ENCODE peak calls at places on chromosomes 4 and X, in four cellular contexts. One of them, this sample, is unnamed.

GRCh38 chrX:48475295-48475694 is 704 bp upstream of the FTSJ1 start:
- DNase-seq in K562: peak
- DNase-seq in HepG2: peak
- DNase-seq in GM12878: no peak
- DNase-seq in this sample: no peak

GRCh38 chrX:31483336-31483735 is 411.5 kb upstream of the FTHL17 start:
- DNase-seq in K562: no peak
- DNase-seq in HepG2: no peak
- DNase-seq in GM12878: no peak
- DNase-seq in this sample: no peak

GRCh38 chr4:188178276-188178675 is 39.0 kb downstream of the TRIML1 start:
- DNase-seq in K562: no peak
- DNase-seq in HepG2: no peak
- DNase-seq in GM12878: no peak
- DNase-seq in this sample: no peak

GRCh38 chr4:111323916-111324315 is 701.0 kb upstream of the PITX2 start:
- DNase-seq in K562: no peak
- DNase-seq in HepG2: no peak
- DNase-seq in GM12878: no peak
- DNase-seq in this sample: no peak

GRCh38 chrX:103063918-103064434 is at the start of gene BEX1:
- DNase-seq in K562: no peak
- DNase-seq in HepG2: peak
- DNase-seq in GM12878: no peak
- DNase-seq in this sample: no peak

GRCh38 chr4:77358315-77358928 is 201.4 kb downstream of the CCNG2 start:
- DNase-seq in K562: peak
- DNase-seq in HepG2: peak
- DNase-seq in GM12878: no peak
- DNase-seq in this sample: peak

GRCh38 chr4:112550728-112551127 is 34.7 kb upstream of the NEUROG2 start:
- DNase-seq in K562: no peak
- DNase-seq in HepG2: no peak
- DNase-seq in GM12878: no peak
- DNase-seq in this sample: no peak

GRCh38 chr4:96093057-96093456 is 253.2 kb downstream of the PDHA2 start:
- DNase-seq in K562: no peak
- DNase-seq in HepG2: no peak
- DNase-seq in GM12878: no peak
- DNase-seq in this sample: no peak

GRCh38 chrX:140756948-140757347 is 47.4 kb downstream of the LINC00632 start:
- DNase-seq in K562: no peak
- DNase-seq in HepG2: no peak
- DNase-seq in GM12878: no peak
- DNase-seq in this sample: no peak

GRCh38 chrX:71618303-71618721 is at the start of gene CXCR3:
- DNase-seq in K562: no peak
- DNase-seq in HepG2: no peak
- DNase-seq in GM12878: peak
- DNase-seq in this sample: no peak

GRCh38 chr4:156559346-156559745 is 412.3 kb downstream of the PDGFC start:
- DNase-seq in K562: no peak
- DNase-seq in HepG2: no peak
- DNase-seq in GM12878: no peak
- DNase-seq in this sample: no peak

GRCh38 chr4:168803727-168804126 is 206.3 kb downstream of the CBR4 start:
- DNase-seq in K562: no peak
- DNase-seq in HepG2: no peak
- DNase-seq in GM12878: no peak
- DNase-seq in this sample: no peak

GRCh38 chrX:30582664-30583063 is 5.1 kb upstream of the TASL start:
- DNase-seq in K562: no peak
- DNase-seq in HepG2: no peak
- DNase-seq in GM12878: no peak
- DNase-seq in this sample: no peak

GRCh38 chr4:151395873-151396272 is 13.1 kb upstream of the FHIP1A start:
- DNase-seq in K562: no peak
- DNase-seq in HepG2: no peak
- DNase-seq in GM12878: no peak
- DNase-seq in this sample: no peak

GRCh38 chrX:50691820-50692219 is 122.2 kb downstream of the SHROOM4 start:
- DNase-seq in K562: peak
- DNase-seq in HepG2: peak
- DNase-seq in GM12878: no peak
- DNase-seq in this sample: peak

GRCh38 chrX:118271770-118272169 is 74.1 kb upstream of the WDR44 start:
- DNase-seq in K562: peak
- DNase-seq in HepG2: no peak
- DNase-seq in GM12878: no peak
- DNase-seq in this sample: no peak

GRCh38 chr4:37305984-37306383 is 61.4 kb downstream of the NWD2 start:
- DNase-seq in K562: no peak
- DNase-seq in HepG2: no peak
- DNase-seq in GM12878: no peak
- DNase-seq in this sample: no peak

GRCh38 chrX:42098897-42099296 is 175.5 kb upstream of the CASK start:
- DNase-seq in K562: no peak
- DNase-seq in HepG2: no peak
- DNase-seq in GM12878: no peak
- DNase-seq in this sample: no peak

GRCh38 chr4:153639556-153640475 is 44.3 kb upstream of the TLR2 start:
- DNase-seq in K562: no peak
- DNase-seq in HepG2: peak
- DNase-seq in GM12878: no peak
- DNase-seq in this sample: no peak

GRCh38 chrX:25290132-25290531 is 274.4 kb upstream of the ARX start:
- DNase-seq in K562: no peak
- DNase-seq in HepG2: no peak
- DNase-seq in GM12878: no peak
- DNase-seq in this sample: no peak

GRCh38 chr4:125739760-125740159 is 425.0 kb downstream of the FAT4 start:
- DNase-seq in K562: no peak
- DNase-seq in HepG2: no peak
- DNase-seq in GM12878: no peak
- DNase-seq in this sample: no peak
- TF ChIP-seq TARDBP in K562: no peak
- TF ChIP-seq TARDBP in HepG2: no peak
- TF ChIP-seq TARDBP in GM12878: no peak
- TF ChIP-seq TARDBP in this sample: no peak

GRCh38 chr4:119748853-119749252 is 120.2 kb upstream of the PDE5A start:
- DNase-seq in K562: no peak
- DNase-seq in HepG2: no peak
- DNase-seq in GM12878: no peak
- DNase-seq in this sample: no peak

GRCh38 chr4:119752936-119753335 is 124.3 kb upstream of the PDE5A start:
- DNase-seq in K562: no peak
- DNase-seq in HepG2: no peak
- DNase-seq in GM12878: no peak
- DNase-seq in this sample: no peak

GRCh38 chr4:119746951-119747350 is 118.3 kb upstream of the PDE5A start:
- DNase-seq in K562: no peak
- DNase-seq in HepG2: no peak
- DNase-seq in GM12878: no peak
- DNase-seq in this sample: no peak

GRCh38 chr4:119750048-119750447 is 121.4 kb upstream of the PDE5A start:
- DNase-seq in K562: no peak
- DNase-seq in HepG2: no peak
- DNase-seq in GM12878: no peak
- DNase-seq in this sample: no peak

GRCh38 chr4:119750771-119751170 is 122.2 kb upstream of the PDE5A start:
- DNase-seq in K562: no peak
- DNase-seq in HepG2: no peak
- DNase-seq in GM12878: no peak
- DNase-seq in this sample: no peak
- TF ChIP-seq TARDBP in K562: no peak
- TF ChIP-seq TARDBP in HepG2: no peak
- TF ChIP-seq TARDBP in GM12878: no peak
- TF ChIP-seq TARDBP in this sample: no peak

DNA sequence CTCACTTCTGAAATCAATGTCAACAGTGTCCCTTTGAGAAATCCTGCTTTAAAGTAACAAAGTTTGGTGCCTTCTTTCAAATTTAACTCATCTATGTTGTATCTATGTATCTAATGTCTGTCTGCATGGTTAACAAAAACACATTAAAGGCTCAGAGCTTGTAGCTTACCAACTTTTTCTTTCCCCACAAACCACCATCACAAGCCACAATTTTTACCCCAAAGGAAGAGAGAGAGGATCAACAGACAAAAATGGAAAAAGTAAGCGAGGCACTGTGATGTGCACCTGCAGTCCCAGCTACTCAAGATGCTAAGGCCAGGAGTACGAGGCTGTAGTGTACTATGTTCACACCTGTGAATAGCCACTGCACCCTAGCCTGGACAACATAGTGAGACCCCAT is 17.2 kb downstream of the ATRX start:
- DNase-seq in K562: no peak
- DNase-seq in HepG2: no peak
- DNase-seq in GM12878: no peak
- DNase-seq in this sample: no peak
- TF ChIP-seq TARDBP in K562: no peak
- TF ChIP-seq TARDBP in HepG2: no peak
- TF ChIP-seq TARDBP in GM12878: no peak
- TF ChIP-seq TARDBP in this sample: no peak

GRCh38 chrX:108299101-108299591 is 139.1 kb downstream of the COL4A6 start:
- DNase-seq in K562: no peak
- DNase-seq in HepG2: peak
- DNase-seq in GM12878: peak
- DNase-seq in this sample: no peak
- TF ChIP-seq TARDBP in K562: no peak
- TF ChIP-seq TARDBP in HepG2: no peak
- TF ChIP-seq TARDBP in GM12878: no peak
- TF ChIP-seq TARDBP in this sample: no peak

DNA sequence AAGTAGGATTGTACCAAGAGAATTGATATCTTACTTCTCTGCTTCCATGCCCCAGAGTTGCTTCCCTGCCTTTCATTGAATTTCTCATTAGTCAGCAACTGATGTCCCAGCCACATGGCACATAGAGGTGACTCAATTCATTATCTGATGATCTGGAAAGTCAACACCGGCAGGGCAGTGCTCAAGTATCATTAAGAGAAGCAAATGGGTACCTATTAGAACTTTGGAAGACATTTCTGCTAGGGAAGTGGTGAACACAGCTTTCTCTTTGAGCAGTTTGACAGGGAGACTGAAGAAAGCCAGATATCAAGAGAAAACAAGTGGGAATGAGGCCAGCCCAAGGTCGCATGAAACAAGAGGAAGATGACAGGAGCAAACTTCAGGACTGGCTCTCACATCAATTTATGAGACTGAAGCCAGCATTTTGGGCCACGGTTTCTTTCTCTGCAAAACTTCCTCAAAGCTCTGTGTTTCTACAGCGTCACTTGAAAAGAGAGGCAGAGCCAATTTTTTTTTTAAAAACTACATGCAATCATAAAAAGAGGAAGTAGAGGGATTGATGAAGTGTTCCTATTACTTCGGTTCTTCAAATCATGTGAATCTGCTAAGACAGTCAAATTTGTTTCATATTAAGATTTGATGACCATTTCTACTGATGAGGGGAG is 108.3 kb upstream of the RPS6KA3 start:
- DNase-seq in K562: no peak
- DNase-seq in HepG2: peak
- DNase-seq in GM12878: no peak
- DNase-seq in this sample: no peak
- TF ChIP-seq TARDBP in K562: no peak
- TF ChIP-seq TARDBP in HepG2: no peak
- TF ChIP-seq TARDBP in GM12878: no peak
- TF ChIP-seq TARDBP in this sample: no peak

DNA sequence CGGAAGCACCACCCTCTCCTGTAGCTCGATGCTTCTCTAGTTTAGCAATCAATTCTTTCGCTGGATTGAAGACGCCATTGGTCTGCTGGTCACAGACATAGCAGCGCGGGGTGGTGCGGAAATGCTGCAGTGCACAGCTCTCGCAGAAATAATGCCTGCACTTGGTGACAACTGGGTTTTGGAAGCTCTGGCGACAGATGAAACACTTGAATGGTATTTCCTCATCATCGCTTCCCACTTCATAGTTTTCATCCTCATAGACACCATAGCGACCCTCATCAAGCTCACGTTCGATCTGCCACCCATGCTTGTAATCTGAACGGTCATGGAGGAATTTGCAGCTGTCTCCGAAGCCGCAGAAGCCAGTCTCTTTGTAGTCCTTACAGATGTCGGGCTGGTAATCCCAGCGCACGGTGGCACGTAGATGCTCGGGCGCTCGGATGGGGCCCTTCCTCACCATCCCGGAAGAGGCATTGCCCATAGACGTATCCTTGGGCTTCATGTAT is 854 bp downstream of the RNF113A start:
- DNase-seq in K562: peak
- DNase-seq in HepG2: peak
- DNase-seq in GM12878: no peak
- DNase-seq in this sample: peak
- TF ChIP-seq TARDBP in K562: no peak
- TF ChIP-seq TARDBP in HepG2: no peak
- TF ChIP-seq TARDBP in GM12878: no peak
- TF ChIP-seq TARDBP in this sample: no peak